ENCODE peak calls at places on chromosomes 16 and 17, in six cellular contexts. D is SK-N-MC, T is vagina, G is transverse colon, Z is suprapubic skin, C is sigmoid colon. Y is an unnamed sample.

GRCh38 chr16:23434380-23434779 is 18.6 kb downstream of the COG7 start:
- DNase-seq in D (peak), T (no peak), G (no peak), Z (no peak), C (no peak), Y (no peak)

GRCh38 chr16:51941412-51941811 is 605.5 kb downstream of the TOX3 start:
- DNase-seq in D (no peak), T (no peak), G (no peak), Z (no peak), C (no peak), Y (no peak)

GRCh38 chr17:59633658-59634359 is 14.1 kb downstream of the CLTC start:
- DNase-seq in D (peak), T (no peak), G (no peak), Z (no peak), C (no peak), Y (no peak)

GRCh38 chr16:29743827-29744531 is 1.8 kb downstream of the C16orf54 start:
- DNase-seq in D (no peak), T (no peak), G (peak), Z (no peak), C (no peak), Y (no peak)

GRCh38 chr16:8866884-8867482 is 1.8 kb downstream of the CARHSP1 start:
- DNase-seq in D (no peak), T (no peak), G (peak), Z (no peak), C (no peak), Y (no peak)

GRCh38 chr16:60582528-60582927 is 1453.7 kb downstream of the CDH8 start:
- DNase-seq in D (no peak), T (no peak), G (no peak), Z (no peak), C (no peak), Y (no peak)

GRCh38 chr17:19296786-19297778 is 59.9 kb downstream of the EPN2 start:
- DNase-seq in D (no peak), T (no peak), G (no peak), Z (no peak), C (no peak), Y (no peak)

GRCh38 chr17:39235555-39236221 is 9.9 kb upstream of the STAC2 start:
- DNase-seq in D (no peak), T (no peak), G (peak), Z (no peak), C (no peak), Y (peak)

GRCh38 chr16:3712830-3713476 is 4.4 kb downstream of the TRAP1 start:
- DNase-seq in D (no peak), T (no peak), G (no peak), Z (no peak), C (no peak), Y (no peak)

GRCh38 chr16:20023190-20023589 is 50.5 kb downstream of the GPR139 start:
- DNase-seq in D (peak), T (no peak), G (no peak), Z (no peak), C (no peak), Y (no peak)

GRCh38 chr17:37167756-37168155 is 208.0 kb upstream of the C17orf78 start:
- DNase-seq in D (no peak), T (no peak), G (no peak), Z (no peak), C (no peak), Y (no peak)

GRCh38 chr16:2535644-2536021 is 2.2 kb upstream of the PDPK1 start:
- DNase-seq in D (no peak), T (no peak), G (no peak), Z (no peak), C (peak), Y (no peak)

GRCh38 chr17:67467500-67468481 is 90.7 kb downstream of the PITPNC1 start:
- DNase-seq in D (no peak), T (no peak), G (no peak), Z (no peak), C (no peak), Y (peak)

GRCh38 chr17:40451420-40451819 is 8.2 kb downstream of the IGFBP4 start:
- DNase-seq in D (no peak), T (no peak), G (peak), Z (no peak), C (peak), Y (no peak)

GRCh38 chr16:1526608-1527555 is 6.6 kb upstream of the TMEM204 start:
- DNase-seq in D (no peak), T (no peak), G (no peak), Z (no peak), C (no peak), Y (no peak)

GRCh38 chr16:19757026-19757425 is 39.0 kb downstream of the IQCK start:
- DNase-seq in D (no peak), T (no peak), G (no peak), Z (no peak), C (no peak), Y (no peak)

GRCh38 chr17:66855204-66855603 is 20.3 kb downstream of the CACNG5 start:
- DNase-seq in D (no peak), T (no peak), G (no peak), Z (no peak), C (no peak), Y (no peak)

GRCh38 chr17:40602445-40603443 is 37.5 kb upstream of the CCR7 start:
- DNase-seq in D (no peak), T (no peak), G (no peak), Z (no peak), C (peak), Y (peak)

GRCh38 chr17:57663326-57664070 is 81.6 kb downstream of the CCDC182 start:
- DNase-seq in D (no peak), T (no peak), G (no peak), Z (no peak), C (peak), Y (no peak)
- TF ChIP-seq POLR2AphosphoS5 in D (no peak), T (no peak), G (no peak), Z (no peak), C (no peak), Y (no peak)

DNA sequence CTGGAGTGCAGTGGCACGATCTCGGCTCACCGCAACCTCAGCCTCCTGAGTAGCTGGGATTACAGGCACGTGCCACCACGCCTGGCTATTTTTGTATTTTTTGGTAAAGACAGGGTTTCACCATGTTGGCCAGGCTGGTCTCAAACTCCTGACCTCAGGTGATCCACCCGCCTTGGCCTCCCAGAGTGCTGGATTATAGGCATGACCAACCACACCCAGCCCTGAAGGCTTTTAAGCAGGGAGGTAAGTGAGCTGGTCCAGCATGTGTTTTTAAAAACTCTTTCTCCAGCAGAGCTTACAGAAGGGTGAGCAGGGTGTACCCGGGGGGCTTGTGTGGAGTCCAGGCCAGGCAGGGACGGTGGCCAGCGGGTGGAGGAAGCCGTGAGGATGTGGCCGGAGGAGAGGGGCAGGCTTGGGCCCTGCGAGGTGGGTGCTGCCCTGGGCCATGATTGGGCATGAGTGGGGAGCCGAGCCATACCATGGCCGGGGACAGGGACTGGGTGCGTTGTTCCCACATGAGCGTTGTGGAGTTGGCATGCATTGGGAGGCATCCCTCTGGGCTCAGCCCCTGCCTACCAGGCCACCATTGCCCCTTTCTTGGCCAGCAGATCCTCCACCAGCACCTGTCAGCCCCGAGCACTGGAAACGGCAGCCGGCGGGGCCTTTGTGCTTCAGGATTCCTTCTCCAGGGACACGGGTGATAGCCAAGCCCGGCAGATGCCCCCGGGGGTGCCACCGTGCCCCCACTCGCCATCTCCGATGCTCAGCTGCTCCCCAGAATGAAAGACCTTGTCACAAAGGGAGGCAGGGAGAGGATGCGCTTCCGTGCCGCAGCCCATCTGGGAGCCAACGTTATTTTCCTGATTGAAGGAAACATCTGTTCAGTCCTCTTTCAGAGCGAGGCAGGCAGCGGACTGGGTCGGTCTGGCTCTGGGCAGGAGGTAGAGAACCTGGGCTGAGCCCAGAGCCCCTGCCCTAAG is 64.5 kb downstream of the RAI1 start:
- DNase-seq in D (no peak), T (no peak), G (no peak), Z (no peak), C (no peak), Y (no peak)
- TF ChIP-seq POLR2AphosphoS5 in D (no peak), T (no peak), G (no peak), Z (no peak), C (no peak), Y (no peak)

GRCh38 chr17:55737976-55738501 is 12.8 kb upstream of the PCTP start:
- DNase-seq in D (no peak), T (no peak), G (no peak), Z (no peak), C (no peak), Y (no peak)
- TF ChIP-seq POLR2AphosphoS5 in D (no peak), T (no peak), G (no peak), Z (no peak), C (no peak), Y (no peak)

GRCh38 chr17:47684025-47684424 is 9.9 kb upstream of the TBKBP1 start:
- DNase-seq in D (no peak), T (no peak), G (no peak), Z (no peak), C (no peak), Y (no peak)

GRCh38 chr17:47686276-47686635 is 7.7 kb upstream of the TBKBP1 start:
- DNase-seq in D (no peak), T (no peak), G (no peak), Z (no peak), C (no peak), Y (no peak)

GRCh38 chr17:47685556-47686275 is 8.2 kb upstream of the TBKBP1 start:
- DNase-seq in D (no peak), T (no peak), G (no peak), Z (no peak), C (no peak), Y (no peak)

GRCh38 chr17:47686661-47687327 is 7.2 kb upstream of the TBKBP1 start:
- DNase-seq in D (no peak), T (no peak), G (no peak), Z (no peak), C (no peak), Y (no peak)

DNA sequence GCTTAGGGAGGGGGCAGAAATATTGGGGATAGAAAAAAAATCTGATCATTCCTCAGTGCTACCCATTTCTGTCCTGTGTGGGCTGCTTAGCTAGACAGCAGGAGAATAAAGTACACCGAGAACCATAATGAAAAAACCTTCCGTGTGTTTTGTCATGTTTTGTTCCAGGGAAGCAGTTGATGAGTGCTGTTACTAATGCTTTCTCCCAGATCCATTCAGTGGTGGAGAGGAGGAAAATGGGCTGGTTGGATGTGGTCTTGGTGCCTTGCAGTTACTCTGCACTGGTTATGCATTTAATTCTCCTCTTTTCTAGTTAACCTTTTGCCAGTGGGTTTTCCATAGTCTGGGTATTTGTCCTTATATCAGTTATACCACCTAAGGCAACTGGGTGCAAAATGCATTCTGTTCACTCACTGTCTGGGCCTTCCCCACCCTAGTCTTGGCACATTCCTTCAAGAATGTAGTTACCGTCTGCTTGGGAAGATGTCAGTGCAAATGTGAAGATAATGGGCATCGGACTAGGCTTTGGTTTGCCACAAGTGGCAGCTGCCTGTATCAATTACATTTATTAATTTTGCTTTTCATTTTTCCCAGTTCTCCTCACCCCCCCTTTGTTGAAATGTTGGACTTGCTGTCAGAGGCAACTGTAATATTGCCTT is 9.3 kb upstream of the TBKBP1 start:
- DNase-seq in D (no peak), T (no peak), G (no peak), Z (no peak), C (no peak), Y (no peak)
- TF ChIP-seq POLR2AphosphoS5 in D (peak), T (no peak), G (no peak), Z (no peak), C (no peak), Y (peak)